ENCODE peak calls at places on chromosome 1, in five cellular contexts. P, F, C, H and U are unnamed samples.

GRCh38 chr1:35269190-35269988 is 880 bp downstream of the ZMYM4 start:
- DNase-seq in P (no peak), F (peak), H (no peak), C (peak), U (no peak)

GRCh38 chr1:41728403-41729202 is 190.1 kb downstream of the HIVEP3 start:
- DNase-seq in C (no peak), P (no peak), F (no peak), H (no peak), U (no peak)

GRCh38 chr1:44829506-44830384 is 13.3 kb downstream of the PTCH2 start:
- DNase-seq in H (no peak), F (no peak), C (no peak), P (no peak), U (no peak)

GRCh38 chr1:167116174-167116573 is 22.3 kb downstream of the STYXL2 start:
- DNase-seq in H (no peak), C (no peak), P (no peak), F (no peak), U (no peak)

GRCh38 chr1:101283443-101283842 is 46.6 kb downstream of the S1PR1 start:
- DNase-seq in C (no peak), F (no peak), P (no peak), H (no peak), U (no peak)

GRCh38 chr1:244234009-244234643 is 183.0 kb downstream of the ZBTB18 start:
- DNase-seq in C (no peak), F (no peak), P (no peak), H (no peak), U (no peak)

GRCh38 chr1:198544265-198544664 is 3.8 kb upstream of the ATP6V1G3 start:
- DNase-seq in H (no peak), P (no peak), C (no peak), F (no peak), U (no peak)

GRCh38 chr1:160376525-160377131 is 9.8 kb downstream of the NHLH1 start:
- DNase-seq in H (no peak), C (peak), P (peak), F (peak), U (no peak)

GRCh38 chr1:198701766-198702539 is 63.1 kb downstream of the PTPRC start:
- DNase-seq in P (no peak), F (no peak), C (no peak), H (no peak), U (no peak)

GRCh38 chr1:117562581-117563491 is 43.0 kb upstream of the TENT5C start:
- DNase-seq in H (no peak), F (no peak), P (no peak), C (no peak), U (peak)

GRCh38 chr1:222331765-222332164 is 216.1 kb downstream of the HHIPL2 start:
- DNase-seq in C (no peak), F (no peak), P (peak), H (no peak), U (no peak)